ENCODE peak calls at places on chromosome 12, in five cellular contexts. H is breast epithelium, J is kidney, X is upper lobe of right lung, T is PC-3. F is an unnamed sample.

GRCh38 chr12:85866929-85867776 is 6.9 kb upstream of the NTS start:
- DNase-seq in H (no peak), J (no peak), T (peak), X (no peak), F (peak)

GRCh38 chr12:130444081-130444480 is 106.4 kb downstream of the PIWIL1 start:
- DNase-seq in J (no peak), X (no peak), T (no peak), H (no peak), F (no peak)

GRCh38 chr12:55729592-55730446 is 1.0 kb upstream of the CD63 start:
- DNase-seq in J (peak), H (peak), X (peak), T (peak), F (peak)

GRCh38 chr12:7844131-7844530 is 28.6 kb downstream of the SLC2A14 start:
- DNase-seq in X (no peak), T (no peak), H (no peak), J (no peak), F (no peak)

GRCh38 chr12:57347284-57347683 is 83.6 kb downstream of the R3HDM2 start:
- DNase-seq in J (no peak), T (no peak), X (no peak), H (no peak), F (no peak)

GRCh38 chr12:23813206-23813605 is 136.3 kb downstream of the SOX5 start:
- DNase-seq in X (no peak), T (no peak), J (no peak), H (no peak), F (no peak)

GRCh38 chr12:68189766-68190700 is 30.5 kb upstream of the IFNG start:
- DNase-seq in X (no peak), J (no peak), H (no peak), T (peak), F (no peak)

GRCh38 chr12:93146278-93146939 is 217.3 kb upstream of the EEA1 start:
- DNase-seq in T (peak), J (peak), H (no peak), X (no peak), F (no peak)

GRCh38 chr12:120625557-120626419 is 14.6 kb upstream of the CABP1 start:
- DNase-seq in H (no peak), T (no peak), J (peak), X (peak), F (no peak)

GRCh38 chr12:91388573-91388972 is 206.0 kb upstream of the DCN start:
- DNase-seq in T (peak), H (no peak), X (no peak), J (no peak), F (no peak)

GRCh38 chr12:131072446-131073230 is 118.9 kb downstream of the ADGRD1 start:
- DNase-seq in J (peak), X (peak), H (no peak), T (no peak), F (no peak)

GRCh38 chr12:107091381-107091780 is 2.0 kb downstream of the CRY1 start:
- DNase-seq in J (no peak), H (no peak), T (peak), X (no peak), F (no peak)
- H3K4me3 ChIP-seq in J (peak), H (peak), T (peak), X (peak), F (peak)

GRCh38 chr12:76898472-76898871 is 19.7 kb upstream of the CSRP2 start:
- DNase-seq in X (no peak), H (no peak), J (no peak), T (no peak), F (no peak)

GRCh38 chr12:76896274-76896673 is 17.5 kb upstream of the CSRP2 start:
- DNase-seq in X (no peak), J (no peak), H (no peak), T (no peak), F (no peak)

GRCh38 chr12:76901628-76902386 is 23.0 kb upstream of the CSRP2 start:
- DNase-seq in H (no peak), X (no peak), J (no peak), T (no peak), F (no peak)

GRCh38 chr12:76895796-76896195 is 17.0 kb upstream of the CSRP2 start:
- DNase-seq in H (no peak), T (no peak), X (no peak), J (no peak), F (no peak)

GRCh38 chr12:76899522-76899921 is 20.7 kb upstream of the CSRP2 start:
- DNase-seq in T (no peak), J (no peak), H (no peak), X (no peak), F (no peak)
- TF ChIP-seq CTCF in T (no peak), J (no peak), H (no peak), X (no peak), F (no peak)

GRCh38 chr12:54509660-54510059 is 12.1 kb downstream of the NCKAP1L start:
- DNase-seq in T (no peak), H (no peak), X (no peak), J (no peak), F (no peak)

GRCh38 chr12:54502485-54502884 is 4.9 kb downstream of the NCKAP1L start:
- DNase-seq in X (no peak), H (no peak), J (no peak), T (no peak), F (no peak)

DNA sequence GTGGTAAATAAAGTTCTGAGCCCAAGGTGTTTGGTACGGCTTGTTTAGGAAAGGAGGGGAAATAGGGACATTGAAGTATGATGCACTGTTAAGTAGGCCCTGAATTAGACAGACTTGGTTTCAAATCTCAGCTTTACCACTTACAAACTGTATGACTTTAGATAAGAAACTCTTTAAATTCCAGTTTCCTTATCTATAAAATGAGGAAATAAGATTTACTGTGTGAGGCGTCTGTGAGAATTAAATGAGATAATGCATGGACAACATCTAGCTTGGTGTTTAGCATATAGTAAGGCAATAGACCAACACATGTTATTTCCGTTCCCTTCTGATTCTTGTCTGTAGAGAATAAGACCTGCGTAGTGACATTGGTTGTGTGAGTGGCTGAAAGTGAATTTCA is 7.0 kb downstream of the NCKAP1L start:
- DNase-seq in H (no peak), T (no peak), X (no peak), J (no peak), F (no peak)
- H3K27ac ChIP-seq in H (no peak), T (no peak), X (no peak), J (no peak), F (no peak)

GRCh38 chr12:51482808-51483532 is 58.3 kb downstream of the SLC4A8 start:
- DNase-seq in T (no peak), X (no peak), J (no peak), H (no peak), F (no peak)
- H3K4me3 ChIP-seq in T (no peak), X (no peak), J (no peak), H (no peak), F (no peak)

DNA sequence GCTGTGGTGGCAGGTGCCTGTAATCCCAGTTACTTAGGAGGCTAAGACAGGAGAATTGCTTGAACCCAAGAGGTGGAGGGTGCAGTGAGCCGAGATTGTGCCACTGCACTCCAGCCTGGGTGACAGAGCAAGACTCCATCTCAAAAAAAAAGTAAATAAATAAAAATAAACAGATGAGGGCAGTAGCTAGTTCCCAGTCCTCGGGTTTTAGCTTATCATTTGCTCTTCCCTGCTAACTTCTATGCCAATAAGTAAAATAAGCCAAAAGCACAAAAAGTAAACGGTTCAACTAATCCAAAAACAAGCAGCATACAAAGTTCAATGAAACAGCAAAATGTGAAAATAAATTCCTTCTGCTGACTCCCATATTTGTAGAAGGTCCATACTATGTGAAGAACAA is 133.0 kb upstream of the TMCC3 start:
- DNase-seq in H (no peak), J (no peak), T (peak), X (no peak), F (no peak)
- TF ChIP-seq CTCF in H (no peak), J (no peak), T (no peak), X (no peak), F (no peak)

GRCh38 chr12:25794580-25794979 is 163.9 kb upstream of the RASSF8 start:
- DNase-seq in H (no peak), X (no peak), J (no peak), T (peak), F (no peak)
- H3K27ac ChIP-seq in H (no peak), X (no peak), J (no peak), T (peak), F (no peak)

GRCh38 chr12:9673404-9674225 is 4.1 kb downstream of the CLEC2D start:
- DNase-seq in J (peak), X (peak), H (no peak), T (peak), F (peak)
- H3K4me3 ChIP-seq in J (no peak), X (no peak), H (no peak), T (no peak), F (no peak)

GRCh38 chr12:113439606-113440030 is 17.4 kb downstream of the SDSL start:
- DNase-seq in X (no peak), H (no peak), T (peak), J (peak), F (no peak)
- TF ChIP-seq CTCF in X (peak), H (no peak), T (peak), J (peak), F (peak)

GRCh38 chr12:53726946-53727309 is 324 bp downstream of the CALCOCO1 start:
- DNase-seq in H (no peak), T (peak), J (peak), X (no peak), F (no peak)

GRCh38 chr12:53728206-53728605 is 954 bp upstream of the CALCOCO1 start:
- DNase-seq in H (no peak), X (no peak), T (no peak), J (no peak), F (no peak)

GRCh38 chr12:53725824-53726223 is 1.4 kb downstream of the CALCOCO1 start:
- DNase-seq in H (no peak), J (no peak), T (peak), X (peak), F (no peak)

GRCh38 chr12:53726342-53726741 is 910 bp downstream of the CALCOCO1 start:
- DNase-seq in J (no peak), X (no peak), H (no peak), T (peak), F (no peak)

DNA sequence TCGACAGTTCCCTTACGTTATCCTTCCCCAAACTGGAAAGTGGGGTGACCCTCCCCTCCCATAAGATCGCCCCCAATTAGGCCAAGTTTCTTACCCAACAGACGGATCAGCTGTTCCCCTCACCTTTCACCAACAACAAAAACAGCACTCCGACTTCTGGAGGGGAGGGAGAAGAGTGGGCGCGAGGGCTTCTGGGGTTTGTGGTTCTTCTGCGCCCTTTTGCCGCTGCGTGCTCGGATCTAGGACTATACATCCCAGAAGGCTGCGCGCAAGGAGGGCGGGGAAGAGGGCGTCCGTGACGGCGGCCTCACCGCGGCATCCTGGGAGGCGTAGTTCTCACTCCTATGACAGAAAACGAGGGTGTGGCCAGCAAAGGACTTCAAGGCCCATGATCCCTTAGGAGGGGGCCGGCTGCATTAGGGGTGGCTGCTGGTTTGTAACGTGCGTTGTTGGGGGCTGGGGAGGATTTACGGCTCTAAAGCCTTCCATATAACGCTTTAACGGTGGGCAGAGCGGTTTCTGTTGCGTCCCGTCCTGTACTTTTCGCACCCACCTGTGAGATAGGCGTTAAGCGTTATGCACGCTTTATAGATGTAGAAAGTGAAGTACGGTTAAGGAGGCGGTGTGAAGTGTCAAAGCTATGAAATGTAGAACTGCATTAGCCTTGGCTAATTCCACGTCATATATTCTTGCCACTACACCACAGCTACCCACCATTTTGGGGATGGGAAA is at the start of gene CALCOCO1:
- DNase-seq in H (peak), J (peak), X (peak), T (peak), F (peak)
- H3K27ac ChIP-seq in H (peak), J (peak), X (peak), T (no peak), F (peak)

F was measured in AG04450.